ENCODE peak calls at places on chromosomes 7 and 10, in seven cellular contexts. Z is hepatocyte, W is MM.1S, V is HCT116, I is OCI-LY7, K is GM23338, S is PC-3. C is an unnamed sample. For H3K36me3, the result is how much of the 10 kb centered on the place peaks cover.

GRCh38 chr10:86520871-86521619 is 547 bp downstream of the WAPL start:
- DNase-seq in Z (peak), W (peak), V (peak), I (peak), K (peak), S (peak), C (peak)

GRCh38 chr7:142897691-142898090 is 12.1 kb upstream of the TRPV6 start:
- DNase-seq in Z (no peak), W (no peak), V (no peak), I (no peak), K (no peak), S (no peak), C (no peak)

GRCh38 chr7:139557857-139558581 is 34.5 kb downstream of the CLEC2L start:
- DNase-seq in Z (no peak), W (no peak), V (no peak), I (no peak), K (peak), S (no peak), C (peak)

GRCh38 chr7:2109251-2109935 is 123.4 kb downstream of the MAD1L1 start:
- DNase-seq in Z (no peak), W (no peak), V (no peak), I (peak), K (no peak), S (no peak), C (no peak)

GRCh38 chr7:90262438-90262837 is 17.5 kb downstream of the CFAP69 start:
- DNase-seq in Z (peak), W (peak), V (peak), I (peak), K (peak), S (peak), C (peak)

GRCh38 chr10:127195571-127196226 is 692 bp downstream of the INSYN2A start:
- DNase-seq in Z (peak), W (no peak), V (no peak), I (no peak), K (peak), S (no peak), C (peak)

GRCh38 chr10:46317889-46318288 is 31.1 kb downstream of the ANTXRL start:
- DNase-seq in Z (no peak), W (no peak), V (no peak), I (no peak), K (no peak), S (no peak), C (no peak)

GRCh38 chr7:55060690-55061414 is 42.0 kb downstream of the EGFR start:
- DNase-seq in Z (no peak), W (no peak), V (no peak), I (no peak), K (no peak), S (no peak), C (no peak)

GRCh38 chr10:13717936-13718772 is 131.4 kb downstream of the PRPF18 start:
- DNase-seq in Z (peak), W (peak), V (no peak), I (no peak), K (no peak), S (peak), C (no peak)

GRCh38 chr7:18700147-18700546 is 204.6 kb downstream of the HDAC9 start:
- DNase-seq in Z (no peak), W (no peak), V (peak), I (peak), K (peak), S (peak), C (peak)

GRCh38 chr10:7756360-7756992 is 31.3 kb downstream of the KIN start:
- DNase-seq in Z (peak), W (peak), V (peak), I (peak), K (peak), S (peak), C (peak)

GRCh38 chr10:34834274-34834673 is 19.2 kb upstream of the PARD3 start:
- DNase-seq in Z (no peak), W (no peak), V (no peak), I (no peak), K (no peak), S (no peak), C (no peak)

GRCh38 chr7:137269240-137269639 is 74.3 kb downstream of the PTN start:
- DNase-seq in Z (no peak), W (peak), V (no peak), I (no peak), K (no peak), S (no peak), C (no peak)

GRCh38 chr10:20883552-20883951 is 13.6 kb downstream of the NEBL start:
- DNase-seq in Z (no peak), W (no peak), V (no peak), I (no peak), K (no peak), S (no peak), C (no peak)

GRCh38 chr7:151174246-151175046 is 7.0 kb upstream of the GBX1 start:
- DNase-seq in Z (no peak), W (no peak), V (no peak), I (no peak), K (peak), S (no peak), C (no peak)

GRCh38 chr7:149196151-149196704 is 882 bp downstream of the ZNF282 start:
- DNase-seq in Z (no peak), W (peak), V (no peak), I (peak), K (peak), S (no peak), C (peak)

GRCh38 chr7:46714904-46715303 is 793.8 kb upstream of the IGFBP3 start:
- DNase-seq in Z (no peak), W (no peak), V (no peak), I (no peak), K (no peak), S (no peak), C (no peak)

GRCh38 chr10:34288634-34289033 is 526.5 kb downstream of the PARD3 start:
- DNase-seq in Z (peak), W (no peak), V (peak), I (no peak), K (no peak), S (peak), C (no peak)

GRCh38 chr10:61283066-61283465 is 170.1 kb downstream of the TMEM26 start:
- DNase-seq in Z (no peak), W (no peak), V (no peak), I (no peak), K (no peak), S (no peak), C (no peak)

GRCh38 chr10:68876246-68876918 is 24.7 kb upstream of the DDX50 start:
- DNase-seq in Z (peak), W (no peak), V (no peak), I (no peak), K (no peak), S (no peak), C (peak)

GRCh38 chr7:45384499-45384898 is 189.7 kb upstream of the ADCY1 start:
- DNase-seq in Z (no peak), W (no peak), V (no peak), I (no peak), K (no peak), S (peak), C (no peak)

GRCh38 chr7:131652934-131653333 is 96.5 kb upstream of the PODXL start:
- DNase-seq in Z (peak), W (no peak), V (no peak), I (no peak), K (peak), S (no peak), C (no peak)
- TF ChIP-seq EZH2phosphoT487 in Z (no peak), W (no peak), V (no peak), I (no peak), K (no peak), S (no peak), C (no peak)

GRCh38 chr10:104099274-104099673 is 13.6 kb upstream of the COL17A1 start:
- DNase-seq in Z (no peak), W (no peak), V (no peak), I (no peak), K (no peak), S (peak), C (no peak)
- H3K27ac ChIP-seq in Z (no peak), W (no peak), V (no peak), I (no peak), K (no peak), S (no peak), C (no peak)

GRCh38 chr7:130178251-130178650 is 27.0 kb downstream of the TMEM209 start:
- DNase-seq in Z (no peak), W (no peak), V (no peak), I (no peak), K (no peak), S (no peak), C (no peak)
- H3K36me3 ChIP-seq in Z (under half), W (under half), V (under half), I (half or more), K (under half), S (under half), C (under half)

GRCh38 chr10:79404231-79404609 is 41.2 kb downstream of the ZCCHC24 start:
- DNase-seq in Z (peak), W (no peak), V (no peak), I (no peak), K (peak), S (peak), C (peak)
- TF ChIP-seq EZH2phosphoT487 in Z (no peak), W (no peak), V (no peak), I (no peak), K (no peak), S (no peak), C (no peak)

DNA sequence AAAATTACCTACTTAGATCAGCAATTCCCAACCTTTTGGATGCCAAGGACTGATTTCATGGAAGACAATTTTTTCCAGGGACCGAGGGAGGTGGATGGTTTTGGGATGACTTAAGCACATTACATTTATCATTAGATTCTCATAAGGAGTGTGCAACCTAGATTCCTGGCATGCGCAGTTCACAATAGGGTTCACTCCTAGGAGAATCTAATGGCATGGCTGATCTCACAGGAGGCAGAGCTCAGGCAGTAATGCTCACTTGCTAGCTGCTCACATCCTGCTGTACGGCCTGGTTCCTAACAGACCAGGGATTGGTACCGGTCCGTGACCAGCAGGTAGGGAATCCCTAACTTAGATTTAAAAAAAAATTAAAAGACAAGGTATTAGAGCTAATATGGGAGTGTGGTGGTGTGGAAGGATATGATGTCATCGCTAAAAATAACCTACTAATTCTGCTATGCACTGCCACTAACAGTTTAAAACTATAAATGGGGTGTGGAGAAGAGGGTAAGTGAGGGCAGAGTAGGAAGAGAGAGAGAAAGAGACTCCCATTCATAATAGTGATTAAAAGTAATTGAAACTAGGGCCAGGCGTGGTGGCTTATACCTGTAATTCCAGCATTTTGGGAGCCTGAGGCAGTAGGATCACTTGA is 282.7 kb downstream of the BAMBI start:
- DNase-seq in Z (no peak), W (no peak), V (no peak), I (no peak), K (no peak), S (no peak), C (no peak)
- H3K27ac ChIP-seq in Z (no peak), W (no peak), V (no peak), I (no peak), K (no peak), S (no peak), C (no peak)

GRCh38 chr10:101090597-101090996 is 28.8 kb downstream of the KAZALD1 start:
- DNase-seq in Z (no peak), W (no peak), V (no peak), I (no peak), K (no peak), S (no peak), C (no peak)
- H3K36me3 ChIP-seq in Z (under half), W (under half), V (under half), I (under half), K (under half), S (under half), C (under half)

DNA sequence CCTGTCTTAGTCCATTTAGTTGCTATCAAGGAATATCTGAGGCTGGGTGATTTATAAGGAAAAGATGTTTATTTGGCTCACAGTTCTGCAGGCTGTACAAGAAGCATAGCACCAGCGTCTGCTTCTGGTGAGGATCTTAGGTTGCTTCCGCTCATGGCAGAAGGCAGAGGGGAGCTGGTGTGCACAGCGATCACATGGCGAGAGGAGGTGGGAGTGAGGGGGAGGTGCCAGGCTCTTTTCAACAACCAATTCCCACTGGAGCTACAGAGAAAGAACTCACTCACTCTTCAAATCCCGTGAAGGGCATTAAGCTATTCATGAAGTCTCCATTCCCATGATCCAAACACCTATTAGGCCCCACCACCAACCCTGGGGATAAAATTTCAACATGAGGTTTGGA is 371.6 kb downstream of the SH2D4B start:
- DNase-seq in Z (no peak), W (no peak), V (no peak), I (no peak), K (no peak), S (no peak), C (no peak)
- TF ChIP-seq EZH2phosphoT487 in Z (no peak), W (no peak), V (no peak), I (no peak), K (no peak), S (no peak), C (no peak)

C was measured in neural progenitor cell.